ENCODE peak calls at places on chromosome 5, in nine cellular contexts. One of them, this sample, is unnamed.

GRCh38 chr5:1227669-1228068 is 2.5 kb downstream of the SLC6A18 start:
- DNase-seq in testis: peak
- DNase-seq in pons: no peak
- DNase-seq in HuH-7: peak
- DNase-seq in COR-L47: no peak
- DNase-seq in GM04503: no peak
- DNase-seq in OCI-LY7: no peak
- DNase-seq in NCI-H2171: no peak
- DNase-seq in CD4-positive, alpha-beta T cell: no peak
- DNase-seq in this sample: no peak

GRCh38 chr5:139745800-139746690 is 49.6 kb upstream of the PSD2 start:
- DNase-seq in testis: peak
- DNase-seq in pons: peak
- DNase-seq in HuH-7: peak
- DNase-seq in COR-L47: no peak
- DNase-seq in GM04503: no peak
- DNase-seq in OCI-LY7: peak
- DNase-seq in NCI-H2171: peak
- DNase-seq in CD4-positive, alpha-beta T cell: peak
- DNase-seq in this sample: no peak

GRCh38 chr5:127399068-127399467 is 108.5 kb downstream of the MEGF10 start:
- DNase-seq in testis: no peak
- DNase-seq in pons: no peak
- DNase-seq in HuH-7: no peak
- DNase-seq in COR-L47: no peak
- DNase-seq in GM04503: no peak
- DNase-seq in OCI-LY7: no peak
- DNase-seq in NCI-H2171: no peak
- DNase-seq in CD4-positive, alpha-beta T cell: no peak
- DNase-seq in this sample: no peak

GRCh38 chr5:13878357-13878756 is 66.1 kb downstream of the DNAH5 start:
- DNase-seq in testis: no peak
- DNase-seq in pons: no peak
- DNase-seq in HuH-7: no peak
- DNase-seq in COR-L47: no peak
- DNase-seq in GM04503: no peak
- DNase-seq in OCI-LY7: no peak
- DNase-seq in NCI-H2171: peak
- DNase-seq in CD4-positive, alpha-beta T cell: no peak
- DNase-seq in this sample: no peak

GRCh38 chr5:67085616-67086015 is 111.0 kb downstream of the CD180 start:
- DNase-seq in testis: no peak
- DNase-seq in pons: no peak
- DNase-seq in HuH-7: no peak
- DNase-seq in COR-L47: peak
- DNase-seq in GM04503: no peak
- DNase-seq in OCI-LY7: no peak
- DNase-seq in NCI-H2171: peak
- DNase-seq in CD4-positive, alpha-beta T cell: no peak
- DNase-seq in this sample: no peak

GRCh38 chr5:172715931-172716682 is 54.9 kb downstream of the DUSP1 start:
- DNase-seq in testis: no peak
- DNase-seq in pons: no peak
- DNase-seq in HuH-7: no peak
- DNase-seq in COR-L47: no peak
- DNase-seq in GM04503: no peak
- DNase-seq in OCI-LY7: no peak
- DNase-seq in NCI-H2171: no peak
- DNase-seq in CD4-positive, alpha-beta T cell: no peak
- DNase-seq in this sample: no peak

GRCh38 chr5:149172261-149172660 is 31.0 kb downstream of the ABLIM3 start:
- DNase-seq in testis: no peak
- DNase-seq in pons: no peak
- DNase-seq in HuH-7: no peak
- DNase-seq in COR-L47: no peak
- DNase-seq in GM04503: peak
- DNase-seq in OCI-LY7: no peak
- DNase-seq in NCI-H2171: no peak
- DNase-seq in CD4-positive, alpha-beta T cell: no peak
- DNase-seq in this sample: no peak

GRCh38 chr5:98770158-98770910 is 3.1 kb upstream of the RGMB start:
- DNase-seq in testis: peak
- DNase-seq in pons: peak
- DNase-seq in HuH-7: peak
- DNase-seq in COR-L47: peak
- DNase-seq in GM04503: no peak
- DNase-seq in OCI-LY7: no peak
- DNase-seq in NCI-H2171: peak
- DNase-seq in CD4-positive, alpha-beta T cell: no peak
- DNase-seq in this sample: no peak

GRCh38 chr5:147234825-147235635 is at the start of gene STK32A:
- DNase-seq in testis: peak
- DNase-seq in pons: peak
- DNase-seq in HuH-7: no peak
- DNase-seq in COR-L47: peak
- DNase-seq in GM04503: no peak
- DNase-seq in OCI-LY7: no peak
- DNase-seq in NCI-H2171: no peak
- DNase-seq in CD4-positive, alpha-beta T cell: no peak
- DNase-seq in this sample: no peak

GRCh38 chr5:112917453-112918005 is 4.5 kb downstream of the REEP5 start:
- DNase-seq in testis: no peak
- DNase-seq in pons: no peak
- DNase-seq in HuH-7: peak
- DNase-seq in COR-L47: no peak
- DNase-seq in GM04503: no peak
- DNase-seq in OCI-LY7: peak
- DNase-seq in NCI-H2171: no peak
- DNase-seq in CD4-positive, alpha-beta T cell: no peak
- DNase-seq in this sample: no peak

GRCh38 chr5:44365351-44365750 is 23.9 kb downstream of the FGF10 start:
- DNase-seq in testis: no peak
- DNase-seq in pons: no peak
- DNase-seq in HuH-7: no peak
- DNase-seq in COR-L47: no peak
- DNase-seq in GM04503: peak
- DNase-seq in OCI-LY7: no peak
- DNase-seq in NCI-H2171: no peak
- DNase-seq in CD4-positive, alpha-beta T cell: no peak
- DNase-seq in this sample: no peak

GRCh38 chr5:172170251-172170701 is 17.7 kb downstream of the STK10 start:
- DNase-seq in testis: no peak
- DNase-seq in pons: no peak
- DNase-seq in HuH-7: no peak
- DNase-seq in COR-L47: no peak
- DNase-seq in GM04503: no peak
- DNase-seq in OCI-LY7: no peak
- DNase-seq in NCI-H2171: no peak
- DNase-seq in CD4-positive, alpha-beta T cell: no peak
- DNase-seq in this sample: no peak

GRCh38 chr5:158519433-158520025 is 580.2 kb downstream of the EBF1 start:
- DNase-seq in testis: no peak
- DNase-seq in pons: no peak
- DNase-seq in HuH-7: peak
- DNase-seq in COR-L47: no peak
- DNase-seq in GM04503: no peak
- DNase-seq in OCI-LY7: no peak
- DNase-seq in NCI-H2171: no peak
- DNase-seq in CD4-positive, alpha-beta T cell: no peak
- DNase-seq in this sample: no peak

GRCh38 chr5:148523139-148523538 is 131.2 kb downstream of the HTR4 start:
- DNase-seq in testis: no peak
- DNase-seq in pons: no peak
- DNase-seq in HuH-7: no peak
- DNase-seq in COR-L47: no peak
- DNase-seq in GM04503: no peak
- DNase-seq in OCI-LY7: no peak
- DNase-seq in NCI-H2171: no peak
- DNase-seq in CD4-positive, alpha-beta T cell: no peak
- DNase-seq in this sample: no peak

GRCh38 chr5:150487199-150488061 is 20.5 kb upstream of the NDST1 start:
- DNase-seq in testis: peak
- DNase-seq in pons: peak
- DNase-seq in HuH-7: peak
- DNase-seq in COR-L47: no peak
- DNase-seq in GM04503: no peak
- DNase-seq in OCI-LY7: peak
- DNase-seq in NCI-H2171: no peak
- DNase-seq in CD4-positive, alpha-beta T cell: no peak
- DNase-seq in this sample: no peak

GRCh38 chr5:149421372-149421685 is 42.2 kb upstream of the IL17B start:
- DNase-seq in testis: no peak
- DNase-seq in pons: no peak
- DNase-seq in HuH-7: no peak
- DNase-seq in COR-L47: no peak
- DNase-seq in GM04503: no peak
- DNase-seq in OCI-LY7: no peak
- DNase-seq in NCI-H2171: no peak
- DNase-seq in CD4-positive, alpha-beta T cell: no peak
- DNase-seq in this sample: no peak

GRCh38 chr5:78888580-78889187 is 96.4 kb downstream of the ARSB start:
- DNase-seq in testis: no peak
- DNase-seq in pons: no peak
- DNase-seq in HuH-7: no peak
- DNase-seq in COR-L47: no peak
- DNase-seq in GM04503: no peak
- DNase-seq in OCI-LY7: no peak
- DNase-seq in NCI-H2171: no peak
- DNase-seq in CD4-positive, alpha-beta T cell: no peak
- DNase-seq in this sample: no peak

GRCh38 chr5:124806026-124806856 is 59.8 kb upstream of the ZNF608 start:
- DNase-seq in testis: peak
- DNase-seq in pons: peak
- DNase-seq in HuH-7: peak
- DNase-seq in COR-L47: peak
- DNase-seq in GM04503: no peak
- DNase-seq in OCI-LY7: no peak
- DNase-seq in NCI-H2171: peak
- DNase-seq in CD4-positive, alpha-beta T cell: no peak
- DNase-seq in this sample: peak

GRCh38 chr5:80189701-80190100 is 66.1 kb downstream of the SERINC5 start:
- DNase-seq in testis: peak
- DNase-seq in pons: no peak
- DNase-seq in HuH-7: no peak
- DNase-seq in COR-L47: no peak
- DNase-seq in GM04503: no peak
- DNase-seq in OCI-LY7: peak
- DNase-seq in NCI-H2171: no peak
- DNase-seq in CD4-positive, alpha-beta T cell: no peak
- DNase-seq in this sample: no peak

GRCh38 chr5:178196986-178197385 is 7.3 kb upstream of the HNRNPAB start:
- DNase-seq in testis: no peak
- DNase-seq in pons: no peak
- DNase-seq in HuH-7: peak
- DNase-seq in COR-L47: no peak
- DNase-seq in GM04503: no peak
- DNase-seq in OCI-LY7: no peak
- DNase-seq in NCI-H2171: no peak
- DNase-seq in CD4-positive, alpha-beta T cell: no peak
- DNase-seq in this sample: no peak

GRCh38 chr5:164009628-164010027 is 504.2 kb downstream of the MAT2B start:
- DNase-seq in testis: no peak
- DNase-seq in pons: no peak
- DNase-seq in HuH-7: no peak
- DNase-seq in COR-L47: no peak
- DNase-seq in GM04503: no peak
- DNase-seq in OCI-LY7: no peak
- DNase-seq in NCI-H2171: no peak
- DNase-seq in CD4-positive, alpha-beta T cell: no peak
- DNase-seq in this sample: no peak

GRCh38 chr5:84724683-84725082 is 340.0 kb upstream of the EDIL3 start:
- DNase-seq in testis: no peak
- DNase-seq in pons: no peak
- DNase-seq in HuH-7: no peak
- DNase-seq in COR-L47: no peak
- DNase-seq in GM04503: no peak
- DNase-seq in OCI-LY7: no peak
- DNase-seq in NCI-H2171: no peak
- DNase-seq in CD4-positive, alpha-beta T cell: no peak
- DNase-seq in this sample: no peak

GRCh38 chr5:140358738-140359310 is 1.2 kb upstream of the SLC4A9 start:
- DNase-seq in testis: no peak
- DNase-seq in pons: no peak
- DNase-seq in HuH-7: peak
- DNase-seq in COR-L47: peak
- DNase-seq in GM04503: no peak
- DNase-seq in OCI-LY7: no peak
- DNase-seq in NCI-H2171: no peak
- DNase-seq in CD4-positive, alpha-beta T cell: no peak
- DNase-seq in this sample: no peak

GRCh38 chr5:55911784-55912653 is 60.9 kb downstream of the IL31RA start:
- DNase-seq in testis: no peak
- DNase-seq in pons: no peak
- DNase-seq in HuH-7: no peak
- DNase-seq in COR-L47: no peak
- DNase-seq in GM04503: no peak
- DNase-seq in OCI-LY7: no peak
- DNase-seq in NCI-H2171: no peak
- DNase-seq in CD4-positive, alpha-beta T cell: no peak
- DNase-seq in this sample: no peak

GRCh38 chr5:87022415-87022814 is 245.3 kb upstream of the RASA1 start:
- DNase-seq in testis: no peak
- DNase-seq in pons: no peak
- DNase-seq in HuH-7: no peak
- DNase-seq in COR-L47: no peak
- DNase-seq in GM04503: no peak
- DNase-seq in OCI-LY7: no peak
- DNase-seq in NCI-H2171: no peak
- DNase-seq in CD4-positive, alpha-beta T cell: no peak
- DNase-seq in this sample: no peak